ENCODE peak calls at places on chromosomes 2 and 18, in ten cellular contexts. V, U, S, K, E, R, X, Q, H and P are unnamed samples.

GRCh38 chr2:204024503-204024902 is 87.9 kb downstream of the ICOS start:
- DNase-seq in U (peak), X (peak), H (peak), K (peak), V (no peak), R (no peak), E (no peak), S (peak), Q (peak), P (no peak)

GRCh38 chr2:122643725-122644329 is 888.4 kb downstream of the TSN start:
- DNase-seq in X (no peak), E (no peak), H (no peak), K (peak), Q (no peak), R (no peak), S (no peak), V (no peak), U (no peak), P (no peak)

GRCh38 chr2:61705625-61706024 is 148.2 kb downstream of the FAM161A start:
- DNase-seq in E (no peak), V (no peak), H (peak), S (no peak), X (no peak), Q (no peak), R (no peak), K (no peak), U (no peak), P (no peak)

GRCh38 chr2:38912619-38913018 is 22.9 kb downstream of the ARHGEF33 start:
- DNase-seq in X (no peak), S (no peak), R (no peak), Q (no peak), K (no peak), U (no peak), H (no peak), V (no peak), E (no peak), P (no peak)

GRCh38 chr2:124267821-124268220 is 242.7 kb downstream of the CNTNAP5 start:
- DNase-seq in R (no peak), X (no peak), U (no peak), H (no peak), K (no peak), V (no peak), S (no peak), Q (no peak), E (no peak), P (no peak)

GRCh38 chr2:37600735-37601134 is 70.7 kb downstream of the CDC42EP3 start:
- DNase-seq in R (no peak), U (no peak), S (no peak), V (no peak), Q (no peak), H (no peak), X (no peak), K (no peak), E (no peak), P (no peak)

GRCh38 chr2:240198226-240198625 is 57.8 kb upstream of the OTOS start:
- DNase-seq in V (peak), X (peak), S (no peak), H (no peak), U (no peak), E (no peak), Q (no peak), K (no peak), R (no peak), P (no peak)

GRCh38 chr2:225270861-225271260 is 128.6 kb upstream of the NYAP2 start:
- DNase-seq in H (peak), V (no peak), Q (peak), R (no peak), E (no peak), X (no peak), K (peak), S (no peak), U (no peak), P (no peak)

GRCh38 chr18:58558514-58558913 is 70.4 kb downstream of the ALPK2 start:
- DNase-seq in X (no peak), U (no peak), K (no peak), S (no peak), R (no peak), H (no peak), Q (no peak), E (no peak), V (no peak), P (no peak)

GRCh38 chr2:232611061-232611460 is 22.3 kb upstream of the EFHD1 start:
- DNase-seq in Q (no peak), H (no peak), U (no peak), X (no peak), K (no peak), S (no peak), V (no peak), E (no peak), R (no peak), P (no peak)

GRCh38 chr2:207166039-207166348 is 246 bp upstream of the KLF7 start:
- DNase-seq in H (peak), E (peak), U (peak), V (peak), R (peak), S (peak), X (peak), Q (peak), K (peak), P (peak)

GRCh38 chr2:161946489-161947107 is 127.4 kb downstream of the DPP4 start:
- DNase-seq in Q (no peak), X (no peak), H (no peak), S (peak), V (no peak), K (peak), U (no peak), R (no peak), E (no peak), P (no peak)

GRCh38 chr2:221377061-221377460 is 195.0 kb downstream of the EPHA4 start:
- DNase-seq in R (no peak), H (no peak), S (no peak), K (no peak), X (no peak), E (no peak), Q (no peak), U (no peak), V (no peak), P (no peak)

GRCh38 chr2:20343128-20343527 is 7.5 kb downstream of the PUM2 start:
- DNase-seq in H (no peak), S (no peak), X (no peak), R (no peak), E (no peak), V (no peak), K (no peak), Q (no peak), U (no peak), P (no peak)

GRCh38 chr2:176111891-176112374 is 4.6 kb upstream of the HOXD10 start:
- DNase-seq in U (no peak), X (no peak), R (no peak), S (no peak), V (no peak), Q (no peak), H (no peak), K (no peak), E (no peak), P (no peak)

GRCh38 chr2:216774620-216775019 is 79.3 kb upstream of the IGFBP5 start:
- DNase-seq in S (no peak), H (no peak), V (no peak), X (no peak), E (no peak), U (peak), Q (peak), R (no peak), K (no peak), P (no peak)

GRCh38 chr18:63365909-63366269 is 1.1 kb downstream of the KDSR start:
- DNase-seq in U (peak), V (no peak), E (no peak), R (no peak), Q (peak), K (no peak), X (no peak), H (no peak), S (no peak), P (no peak)

GRCh38 chr2:63591566-63592175 is 2.9 kb downstream of the MDH1 start:
- DNase-seq in K (no peak), S (peak), H (no peak), E (no peak), U (no peak), Q (no peak), V (no peak), X (no peak), R (no peak), P (no peak)

GRCh38 chr2:236872015-236872414 is 213.7 kb upstream of the COPS8 start:
- DNase-seq in X (no peak), K (no peak), H (peak), U (no peak), Q (no peak), V (no peak), E (no peak), S (no peak), R (no peak), P (no peak)

GRCh38 chr2:38615237-38615636 is 12.5 kb upstream of the HNRNPLL start:
- DNase-seq in H (no peak), V (no peak), E (no peak), X (no peak), K (no peak), S (no peak), U (no peak), Q (peak), R (no peak), P (no peak)

GRCh38 chr2:211455225-211455841 is 898.9 kb downstream of the CPS1 start:
- DNase-seq in U (peak), Q (peak), E (no peak), V (no peak), S (peak), K (peak), H (no peak), R (no peak), X (peak), P (peak)

GRCh38 chr18:41593276-41593675 is 361.8 kb upstream of the PIK3C3 start:
- DNase-seq in Q (no peak), K (no peak), H (no peak), V (no peak), R (no peak), X (no peak), U (no peak), S (no peak), E (no peak), P (no peak)

GRCh38 chr2:206051912-206052311 is 34.1 kb downstream of the INO80D start:
- DNase-seq in E (no peak), H (no peak), K (no peak), X (no peak), V (no peak), U (no peak), S (no peak), Q (no peak), R (no peak), P (no peak)

GRCh38 chr18:48952287-48953095 is 1.7 kb upstream of the SMAD7 start:
- DNase-seq in U (peak), H (no peak), Q (peak), R (peak), E (peak), V (no peak), X (peak), K (peak), S (no peak), P (peak)
- TF ChIP-seq POLR2A in U (peak), H (peak), Q (no peak), R (peak), E (peak), V (peak), X (no peak), K (peak), S (no peak), P (peak)

GRCh38 chr18:56036673-56037072 is 448.7 kb upstream of the TCF4 start:
- DNase-seq in U (no peak), S (no peak), X (no peak), K (no peak), Q (no peak), R (no peak), H (no peak), E (no peak), V (no peak), P (no peak)

GRCh38 chr18:56038258-56039030 is 450.5 kb upstream of the TCF4 start:
- DNase-seq in X (no peak), H (no peak), V (no peak), S (no peak), K (no peak), E (no peak), U (no peak), Q (no peak), R (no peak), P (no peak)

GRCh38 chr18:56035546-56035945 is 447.6 kb upstream of the TCF4 start:
- DNase-seq in X (no peak), Q (no peak), H (no peak), S (no peak), R (no peak), K (no peak), E (no peak), V (no peak), U (no peak), P (no peak)

GRCh38 chr18:56030060-56030459 is 442.1 kb upstream of the TCF4 start:
- DNase-seq in R (no peak), U (no peak), K (no peak), V (no peak), X (no peak), H (no peak), E (no peak), S (no peak), Q (no peak), P (no peak)

DNA sequence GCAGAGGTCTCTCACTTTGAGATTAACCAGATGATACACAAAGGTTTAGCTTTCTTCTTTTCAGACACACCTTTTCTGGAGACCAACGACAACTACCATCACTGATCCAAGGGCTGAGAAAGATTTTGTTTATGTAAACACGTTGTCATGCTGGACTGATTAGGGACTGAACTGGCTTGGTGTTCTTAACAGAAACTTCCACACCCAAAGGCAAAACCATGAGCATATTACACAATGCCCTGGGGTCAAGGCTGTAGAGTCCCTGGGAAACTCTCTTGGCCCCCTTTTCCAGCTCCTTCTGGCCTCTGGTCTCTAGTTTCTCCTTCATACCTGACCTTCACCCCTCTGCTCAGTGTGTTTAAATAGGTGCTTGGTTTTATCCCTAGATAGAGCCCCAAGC is 447.0 kb upstream of the TCF4 start:
- DNase-seq in Q (no peak), H (peak), U (no peak), S (no peak), K (no peak), V (no peak), E (no peak), X (no peak), R (no peak), P (no peak)
- TF ChIP-seq EP300 in Q (no peak), H (no peak), U (no peak), S (no peak), K (no peak), V (no peak), E (no peak), X (no peak), R (no peak), P (no peak)

GRCh38 chr2:189022492-189022891 is 48.3 kb downstream of the COL3A1 start:
- DNase-seq in Q (no peak), R (no peak), E (no peak), U (no peak), K (no peak), H (no peak), V (no peak), X (no peak), S (no peak), P (no peak)
- H3K27ac ChIP-seq in Q (no peak), R (no peak), E (peak), U (peak), K (no peak), H (peak), V (peak), X (no peak), S (no peak), P (no peak)

DNA sequence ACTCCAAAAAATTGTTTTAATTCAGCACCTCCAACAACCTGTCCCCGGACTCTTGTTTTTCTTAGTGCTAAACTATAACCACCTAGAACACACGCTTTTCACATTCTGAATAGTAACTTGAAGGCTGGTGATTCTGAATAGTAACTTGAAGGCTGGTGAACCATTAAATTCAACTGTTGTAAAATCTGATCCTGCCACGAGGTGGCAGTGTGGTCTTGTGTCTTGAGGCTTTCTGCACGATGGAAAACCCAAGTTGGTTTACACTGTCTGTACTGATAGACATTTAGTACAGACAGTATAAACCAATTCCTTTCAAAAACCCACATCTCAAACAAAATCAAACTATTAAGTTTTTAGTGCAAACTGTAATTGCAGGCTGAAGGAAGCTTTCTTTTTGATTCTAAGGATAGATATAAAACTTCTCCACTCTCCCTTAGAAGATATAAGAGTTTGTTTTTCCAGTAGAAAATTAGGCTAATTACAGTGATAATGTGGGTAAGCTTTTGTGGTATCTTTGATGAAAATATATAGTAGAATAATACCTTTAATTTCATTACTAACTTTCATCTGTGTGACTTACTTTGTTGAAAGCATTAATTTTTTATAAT is 57.6 kb downstream of the VAPA start:
- DNase-seq in E (peak), H (no peak), X (peak), K (peak), S (peak), Q (peak), R (peak), V (peak), U (peak), P (no peak)
- TF ChIP-seq POLR2A in E (no peak), H (no peak), X (no peak), K (no peak), S (no peak), Q (no peak), R (no peak), V (no peak), U (no peak), P (no peak)

GRCh38 chr2:238403632-238404405 is 22.9 kb upstream of the ASB1 start:
- DNase-seq in X (peak), V (no peak), E (no peak), K (no peak), U (no peak), R (no peak), H (no peak), S (peak), Q (no peak), P (no peak)
- TF ChIP-seq EP300 in X (no peak), V (no peak), E (no peak), K (no peak), U (no peak), R (no peak), H (no peak), S (peak), Q (no peak), P (no peak)

DNA sequence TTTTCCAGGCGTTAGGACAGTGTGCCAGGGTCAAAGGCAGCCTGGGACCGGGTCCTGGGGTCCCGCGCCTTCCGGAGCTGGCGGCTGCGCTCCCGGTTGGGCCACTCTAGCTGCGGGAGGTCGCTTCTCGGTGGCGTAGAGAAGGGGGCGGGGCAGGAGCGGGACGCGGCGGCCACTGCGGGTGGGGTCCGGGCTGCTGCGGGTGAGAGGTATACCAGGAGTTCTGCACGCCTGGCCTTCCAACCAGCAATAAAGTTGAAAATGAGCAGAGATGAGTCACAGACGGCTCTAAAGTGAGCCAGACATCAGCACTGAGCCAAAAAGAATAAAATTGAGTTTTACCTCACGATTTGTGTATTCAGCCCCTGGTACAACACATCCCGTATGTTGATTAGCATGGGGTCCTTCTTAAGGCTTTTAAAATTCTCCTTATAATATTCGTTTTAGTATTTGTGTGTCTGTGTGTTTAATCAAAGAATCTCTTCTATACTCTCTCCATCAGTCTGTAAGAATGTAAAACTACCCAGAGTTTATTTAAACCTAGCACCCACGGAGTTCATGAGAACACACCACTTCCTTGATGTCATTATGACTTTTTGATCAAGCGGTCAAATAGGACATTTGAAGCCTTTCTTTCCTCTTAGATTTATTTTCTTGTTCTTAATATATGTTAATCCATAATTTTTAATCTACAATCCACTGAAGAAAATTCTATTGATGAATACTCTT is at the start of gene C1GALT1C1L:
- DNase-seq in V (peak), U (peak), K (peak), S (peak), X (peak), H (no peak), E (peak), Q (peak), R (peak), P (peak)
- H3K27ac ChIP-seq in V (no peak), U (peak), K (peak), S (no peak), X (no peak), H (peak), E (peak), Q (no peak), R (no peak), P (no peak)

DNA sequence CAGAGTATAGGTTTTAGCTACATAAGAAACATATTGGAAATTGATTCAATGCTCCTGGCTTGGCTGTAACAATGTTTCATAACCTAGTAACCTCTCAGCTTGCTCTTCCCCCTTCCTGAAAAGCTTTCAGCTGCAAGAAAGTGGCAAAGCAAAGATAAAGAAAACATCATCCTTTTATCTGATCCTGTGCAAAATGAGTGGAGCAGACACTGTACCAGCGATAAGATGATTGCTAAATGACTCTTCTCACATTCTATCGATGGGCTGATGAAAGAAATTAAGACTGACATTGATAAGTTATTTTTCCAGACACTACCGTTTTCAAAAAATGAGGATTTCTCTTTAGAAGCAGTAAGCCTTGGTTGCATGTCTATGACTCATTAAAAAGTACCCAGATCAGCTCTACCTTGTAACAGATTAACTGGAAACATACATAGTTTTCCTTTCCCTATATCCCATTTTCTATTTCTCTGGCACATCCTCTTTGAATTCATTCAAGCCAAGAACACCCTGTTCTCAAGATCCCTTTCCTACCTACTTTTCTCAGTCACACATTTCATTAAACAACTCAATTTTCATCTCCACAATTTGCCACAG is 87.1 kb upstream of the LYPD1 start:
- DNase-seq in V (no peak), Q (no peak), E (no peak), U (no peak), K (no peak), R (no peak), X (no peak), H (no peak), S (no peak), P (no peak)
- TF ChIP-seq POLR2A in V (no peak), Q (no peak), E (no peak), U (no peak), K (no peak), R (no peak), X (no peak), H (no peak), S (no peak), P (no peak)